ENCODE peak calls at places on chromosomes 11 and 22, in seven cellular contexts. One of them, this sample, is unnamed.

GRCh38 chr11:72599325-72600117 is 74.7 kb downstream of the PDE2A start:
- DNase-seq in GM12865: no peak
- DNase-seq in transverse colon: no peak
- DNase-seq in A549: no peak
- DNase-seq in Caco-2: peak
- DNase-seq in IMR-90: no peak
- DNase-seq in brain microvascular endothelial cell: no peak
- DNase-seq in this sample: no peak

GRCh38 chr11:115391162-115391561 is 113.1 kb downstream of the CADM1 start:
- DNase-seq in GM12865: no peak
- DNase-seq in transverse colon: no peak
- DNase-seq in A549: no peak
- DNase-seq in Caco-2: no peak
- DNase-seq in IMR-90: no peak
- DNase-seq in brain microvascular endothelial cell: no peak
- DNase-seq in this sample: no peak

GRCh38 chr11:105109855-105110750 is 29.5 kb downstream of the CARD18 start:
- DNase-seq in GM12865: no peak
- DNase-seq in transverse colon: peak
- DNase-seq in A549: no peak
- DNase-seq in Caco-2: no peak
- DNase-seq in IMR-90: peak
- DNase-seq in brain microvascular endothelial cell: no peak
- DNase-seq in this sample: no peak

GRCh38 chr11:76589945-76590630 is 80.5 kb downstream of the LRRC32 start:
- DNase-seq in GM12865: no peak
- DNase-seq in transverse colon: no peak
- DNase-seq in A549: no peak
- DNase-seq in Caco-2: no peak
- DNase-seq in IMR-90: no peak
- DNase-seq in brain microvascular endothelial cell: no peak
- DNase-seq in this sample: no peak

GRCh38 chr22:39148727-39149535 is 3.5 kb downstream of the CBX7 start:
- DNase-seq in GM12865: peak
- DNase-seq in transverse colon: peak
- DNase-seq in A549: no peak
- DNase-seq in Caco-2: no peak
- DNase-seq in IMR-90: no peak
- DNase-seq in brain microvascular endothelial cell: no peak
- DNase-seq in this sample: no peak

GRCh38 chr11:72084960-72085359 is 4.3 kb downstream of the LRRC51 start:
- DNase-seq in GM12865: no peak
- DNase-seq in transverse colon: no peak
- DNase-seq in A549: no peak
- DNase-seq in Caco-2: no peak
- DNase-seq in IMR-90: no peak
- DNase-seq in brain microvascular endothelial cell: no peak
- DNase-seq in this sample: no peak

GRCh38 chr11:32830413-32830738 is 649 bp downstream of the PRRG4 start:
- DNase-seq in GM12865: no peak
- DNase-seq in transverse colon: peak
- DNase-seq in A549: no peak
- DNase-seq in Caco-2: peak
- DNase-seq in IMR-90: no peak
- DNase-seq in brain microvascular endothelial cell: no peak
- DNase-seq in this sample: no peak

GRCh38 chr11:27558401-27558800 is 51.8 kb upstream of the LIN7C start:
- DNase-seq in GM12865: no peak
- DNase-seq in transverse colon: no peak
- DNase-seq in A549: no peak
- DNase-seq in Caco-2: no peak
- DNase-seq in IMR-90: peak
- DNase-seq in brain microvascular endothelial cell: no peak
- DNase-seq in this sample: no peak

GRCh38 chr22:23823331-23823791 is 15.4 kb downstream of the DERL3 start:
- DNase-seq in GM12865: no peak
- DNase-seq in transverse colon: no peak
- DNase-seq in A549: no peak
- DNase-seq in Caco-2: no peak
- DNase-seq in IMR-90: no peak
- DNase-seq in brain microvascular endothelial cell: peak
- DNase-seq in this sample: no peak

GRCh38 chr11:121105063-121105480 is 4.0 kb downstream of the TECTA start:
- DNase-seq in GM12865: no peak
- DNase-seq in transverse colon: no peak
- DNase-seq in A549: no peak
- DNase-seq in Caco-2: no peak
- DNase-seq in IMR-90: peak
- DNase-seq in brain microvascular endothelial cell: no peak
- DNase-seq in this sample: no peak

GRCh38 chr11:78176605-78177141 is 11.8 kb downstream of the KCTD21 start:
- DNase-seq in GM12865: no peak
- DNase-seq in transverse colon: no peak
- DNase-seq in A549: no peak
- DNase-seq in Caco-2: no peak
- DNase-seq in IMR-90: no peak
- DNase-seq in brain microvascular endothelial cell: no peak
- DNase-seq in this sample: no peak

GRCh38 chr22:31610611-31611010 is 51.4 kb downstream of the PISD start:
- DNase-seq in GM12865: no peak
- DNase-seq in transverse colon: no peak
- DNase-seq in A549: no peak
- DNase-seq in Caco-2: no peak
- DNase-seq in IMR-90: no peak
- DNase-seq in brain microvascular endothelial cell: no peak
- DNase-seq in this sample: no peak

GRCh38 chr11:26575946-26576345 is 3.9 kb upstream of the MUC15 start:
- DNase-seq in GM12865: no peak
- DNase-seq in transverse colon: no peak
- DNase-seq in A549: no peak
- DNase-seq in Caco-2: no peak
- DNase-seq in IMR-90: no peak
- DNase-seq in brain microvascular endothelial cell: no peak
- DNase-seq in this sample: no peak

GRCh38 chr11:62125316-62125715 is 1.5 kb downstream of the INCENP start:
- DNase-seq in GM12865: peak
- DNase-seq in transverse colon: no peak
- DNase-seq in A549: no peak
- DNase-seq in Caco-2: no peak
- DNase-seq in IMR-90: no peak
- DNase-seq in brain microvascular endothelial cell: no peak
- DNase-seq in this sample: no peak

GRCh38 chr11:71238285-71238875 is 14.0 kb downstream of the SHANK2 start:
- DNase-seq in GM12865: no peak
- DNase-seq in transverse colon: no peak
- DNase-seq in A549: no peak
- DNase-seq in Caco-2: no peak
- DNase-seq in IMR-90: no peak
- DNase-seq in brain microvascular endothelial cell: no peak
- DNase-seq in this sample: no peak

GRCh38 chr11:114413958-114414357 is 13.5 kb downstream of the RBM7 start:
- DNase-seq in GM12865: no peak
- DNase-seq in transverse colon: no peak
- DNase-seq in A549: no peak
- DNase-seq in Caco-2: no peak
- DNase-seq in IMR-90: no peak
- DNase-seq in brain microvascular endothelial cell: no peak
- DNase-seq in this sample: peak

GRCh38 chr11:20156280-20156875 is 3.9 kb downstream of the DBX1 start:
- DNase-seq in GM12865: no peak
- DNase-seq in transverse colon: peak
- DNase-seq in A549: no peak
- DNase-seq in Caco-2: peak
- DNase-seq in IMR-90: no peak
- DNase-seq in brain microvascular endothelial cell: no peak
- DNase-seq in this sample: no peak

GRCh38 chr11:70478194-70478890 is 80.0 kb downstream of the CTTN start:
- DNase-seq in GM12865: no peak
- DNase-seq in transverse colon: no peak
- DNase-seq in A549: no peak
- DNase-seq in Caco-2: no peak
- DNase-seq in IMR-90: no peak
- DNase-seq in brain microvascular endothelial cell: no peak
- DNase-seq in this sample: no peak

GRCh38 chr11:75476716-75477613 is 44.0 kb upstream of the KLHL35 start:
- DNase-seq in GM12865: no peak
- DNase-seq in transverse colon: no peak
- DNase-seq in A549: no peak
- DNase-seq in Caco-2: no peak
- DNase-seq in IMR-90: no peak
- DNase-seq in brain microvascular endothelial cell: no peak
- DNase-seq in this sample: no peak

GRCh38 chr22:42836026-42836425 is 21.0 kb downstream of the ARFGAP3 start:
- DNase-seq in GM12865: no peak
- DNase-seq in transverse colon: no peak
- DNase-seq in A549: no peak
- DNase-seq in Caco-2: no peak
- DNase-seq in IMR-90: no peak
- DNase-seq in brain microvascular endothelial cell: no peak
- DNase-seq in this sample: no peak

GRCh38 chr11:63499874-63500273 is 6.0 kb upstream of the LGALS12 start:
- DNase-seq in GM12865: no peak
- DNase-seq in transverse colon: no peak
- DNase-seq in A549: no peak
- DNase-seq in Caco-2: no peak
- DNase-seq in IMR-90: no peak
- DNase-seq in brain microvascular endothelial cell: no peak
- DNase-seq in this sample: no peak

GRCh38 chr11:63502252-63502820 is 3.5 kb upstream of the LGALS12 start:
- DNase-seq in GM12865: peak
- DNase-seq in transverse colon: no peak
- DNase-seq in A549: no peak
- DNase-seq in Caco-2: no peak
- DNase-seq in IMR-90: no peak
- DNase-seq in brain microvascular endothelial cell: no peak
- DNase-seq in this sample: no peak

GRCh38 chr11:63504054-63504453 is 1.8 kb upstream of the LGALS12 start:
- DNase-seq in GM12865: no peak
- DNase-seq in transverse colon: no peak
- DNase-seq in A549: no peak
- DNase-seq in Caco-2: no peak
- DNase-seq in IMR-90: no peak
- DNase-seq in brain microvascular endothelial cell: no peak
- DNase-seq in this sample: no peak

GRCh38 chr11:63503492-63503891 is 2.4 kb upstream of the LGALS12 start:
- DNase-seq in GM12865: no peak
- DNase-seq in transverse colon: no peak
- DNase-seq in A549: no peak
- DNase-seq in Caco-2: no peak
- DNase-seq in IMR-90: no peak
- DNase-seq in brain microvascular endothelial cell: no peak
- DNase-seq in this sample: no peak

GRCh38 chr11:63501236-63501635 is 4.6 kb upstream of the LGALS12 start:
- DNase-seq in GM12865: no peak
- DNase-seq in transverse colon: no peak
- DNase-seq in A549: no peak
- DNase-seq in Caco-2: no peak
- DNase-seq in IMR-90: no peak
- DNase-seq in brain microvascular endothelial cell: no peak
- DNase-seq in this sample: no peak
- H3K4me3 ChIP-seq in GM12865: no peak
- H3K4me3 ChIP-seq in transverse colon: no peak
- H3K4me3 ChIP-seq in A549: no peak
- H3K4me3 ChIP-seq in Caco-2: no peak
- H3K4me3 ChIP-seq in IMR-90: no peak
- H3K4me3 ChIP-seq in brain microvascular endothelial cell: no peak
- H3K4me3 ChIP-seq in this sample: no peak

GRCh38 chr11:119179983-119180382 is 5.3 kb upstream of the NHERF4 start:
- DNase-seq in GM12865: no peak
- DNase-seq in transverse colon: no peak
- DNase-seq in A549: no peak
- DNase-seq in Caco-2: no peak
- DNase-seq in IMR-90: no peak
- DNase-seq in brain microvascular endothelial cell: no peak
- DNase-seq in this sample: no peak

GRCh38 chr11:119180729-119181676 is 4.3 kb upstream of the NHERF4 start:
- DNase-seq in GM12865: no peak
- DNase-seq in transverse colon: no peak
- DNase-seq in A549: no peak
- DNase-seq in Caco-2: no peak
- DNase-seq in IMR-90: no peak
- DNase-seq in brain microvascular endothelial cell: no peak
- DNase-seq in this sample: no peak

GRCh38 chr11:119179342-119179741 is 5.9 kb upstream of the NHERF4 start:
- DNase-seq in GM12865: no peak
- DNase-seq in transverse colon: no peak
- DNase-seq in A549: no peak
- DNase-seq in Caco-2: no peak
- DNase-seq in IMR-90: no peak
- DNase-seq in brain microvascular endothelial cell: no peak
- DNase-seq in this sample: no peak

GRCh38 chr11:119175493-119176077 is 7.1 kb downstream of the NLRX1 start:
- DNase-seq in GM12865: no peak
- DNase-seq in transverse colon: no peak
- DNase-seq in A549: no peak
- DNase-seq in Caco-2: no peak
- DNase-seq in IMR-90: peak
- DNase-seq in brain microvascular endothelial cell: no peak
- DNase-seq in this sample: no peak

DNA sequence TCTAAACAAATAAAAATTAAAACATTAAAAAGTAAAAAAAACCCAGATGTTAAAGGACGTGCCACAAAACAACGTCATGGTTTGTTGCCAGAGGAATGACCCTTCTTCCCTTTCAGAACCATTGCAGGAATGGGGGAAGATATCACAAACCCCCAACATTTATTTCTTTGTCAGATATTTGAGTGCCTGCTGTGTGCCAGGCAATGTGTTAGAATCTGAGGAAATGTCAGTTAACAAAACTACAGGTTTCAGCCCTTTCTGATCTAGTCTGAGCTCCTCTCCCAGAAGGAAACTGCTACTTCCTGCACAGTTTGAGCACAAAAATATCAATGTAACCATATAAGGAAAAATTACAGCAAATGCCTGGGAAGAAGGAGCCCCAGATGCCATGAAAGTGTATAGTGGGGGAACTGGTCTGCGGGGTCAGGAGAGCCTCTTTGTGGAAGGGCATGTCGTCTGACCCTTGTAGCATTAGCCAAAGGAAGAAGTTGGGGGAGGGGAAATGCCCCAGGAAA is 7.1 kb upstream of the NHERF4 start:
- DNase-seq in GM12865: no peak
- DNase-seq in transverse colon: no peak
- DNase-seq in A549: no peak
- DNase-seq in Caco-2: no peak
- DNase-seq in IMR-90: no peak
- DNase-seq in brain microvascular endothelial cell: no peak
- DNase-seq in this sample: no peak
- H3K4me3 ChIP-seq in GM12865: no peak
- H3K4me3 ChIP-seq in transverse colon: no peak
- H3K4me3 ChIP-seq in A549: no peak
- H3K4me3 ChIP-seq in Caco-2: no peak
- H3K4me3 ChIP-seq in IMR-90: no peak
- H3K4me3 ChIP-seq in brain microvascular endothelial cell: no peak
- H3K4me3 ChIP-seq in this sample: no peak

GRCh38 chr11:10457901-10458300 is 2.8 kb downstream of the AMPD3 start:
- DNase-seq in GM12865: no peak
- DNase-seq in transverse colon: no peak
- DNase-seq in A549: no peak
- DNase-seq in Caco-2: no peak
- DNase-seq in IMR-90: no peak
- DNase-seq in brain microvascular endothelial cell: no peak
- DNase-seq in this sample: no peak
- H3K4me3 ChIP-seq in GM12865: peak
- H3K4me3 ChIP-seq in transverse colon: no peak
- H3K4me3 ChIP-seq in A549: no peak
- H3K4me3 ChIP-seq in Caco-2: no peak
- H3K4me3 ChIP-seq in IMR-90: no peak
- H3K4me3 ChIP-seq in brain microvascular endothelial cell: no peak
- H3K4me3 ChIP-seq in this sample: no peak

GRCh38 chr11:74462009-74462408 is 5.3 kb downstream of the KCNE3 start:
- DNase-seq in GM12865: no peak
- DNase-seq in transverse colon: peak
- DNase-seq in A549: no peak
- DNase-seq in Caco-2: peak
- DNase-seq in IMR-90: no peak
- DNase-seq in brain microvascular endothelial cell: no peak
- DNase-seq in this sample: no peak
- H3K4me3 ChIP-seq in GM12865: no peak
- H3K4me3 ChIP-seq in transverse colon: no peak
- H3K4me3 ChIP-seq in A549: no peak
- H3K4me3 ChIP-seq in Caco-2: peak
- H3K4me3 ChIP-seq in IMR-90: peak
- H3K4me3 ChIP-seq in brain microvascular endothelial cell: no peak
- H3K4me3 ChIP-seq in this sample: no peak